ENCODE peak calls at places on chromosomes 1 and 21, in seven cellular contexts. F, H, U, J, O, M and B are unnamed samples.

GRCh38 chr21:38212716-38213115 is 44.1 kb upstream of the KCNJ15 start:
- DNase-seq in M (no peak), U (no peak), J (no peak), F (no peak), H (no peak), O (no peak), B (no peak)

GRCh38 chr21:31366825-31367224 is 22.8 kb upstream of the TIAM1 start:
- DNase-seq in J (peak), M (peak), O (no peak), U (peak), F (no peak), H (peak), B (peak)

GRCh38 chr1:108801101-108801500 is 54.6 kb downstream of the STXBP3 start:
- DNase-seq in U (no peak), M (peak), J (no peak), H (no peak), F (no peak), O (no peak), B (no peak)

GRCh38 chr1:93798301-93798700 is 80.7 kb downstream of the DNTTIP2 start:
- DNase-seq in M (peak), O (no peak), J (peak), F (no peak), U (no peak), H (no peak), B (peak)

GRCh38 chr1:53642607-53643006 is 96.4 kb downstream of the GLIS1 start:
- DNase-seq in H (no peak), J (no peak), M (no peak), O (no peak), F (no peak), U (no peak), B (no peak)

GRCh38 chr1:31064685-31065309 is 720 bp downstream of the PUM1 start:
- DNase-seq in F (peak), O (peak), M (no peak), H (no peak), U (no peak), J (peak), B (peak)

GRCh38 chr1:217469983-217470382 is 160.9 kb downstream of the GPATCH2 start:
- DNase-seq in O (no peak), M (no peak), U (no peak), H (no peak), F (no peak), J (no peak), B (no peak)

GRCh38 chr21:17576080-17576835 is 36.4 kb downstream of the BTG3 start:
- DNase-seq in U (no peak), O (no peak), J (no peak), M (no peak), F (no peak), H (no peak), B (no peak)

GRCh38 chr1:236016782-236017400 is 48.0 kb downstream of the NID1 start:
- DNase-seq in U (no peak), J (peak), M (peak), H (no peak), F (no peak), O (no peak), B (no peak)

GRCh38 chr1:22710688-22711024 is at the start of gene EPHB2:
- DNase-seq in M (peak), O (peak), J (no peak), F (no peak), U (peak), H (peak), B (no peak)

GRCh38 chr1:177023249-177023648 is 141.3 kb downstream of the ASTN1 start:
- DNase-seq in M (no peak), F (no peak), H (peak), U (peak), O (no peak), J (no peak), B (no peak)

GRCh38 chr1:14599173-14599754 is 779 bp downstream of the KAZN start:
- DNase-seq in F (peak), M (no peak), U (peak), J (no peak), H (peak), O (peak), B (peak)

GRCh38 chr1:168920456-168921094 is 185.9 kb upstream of the ATP1B1 start:
- DNase-seq in H (no peak), M (peak), F (no peak), J (peak), U (no peak), O (peak), B (peak)

GRCh38 chr21:36423772-36424433 is 38.7 kb downstream of the CHAF1B start:
- DNase-seq in O (no peak), F (no peak), J (no peak), M (no peak), U (no peak), H (no peak), B (no peak)

GRCh38 chr1:8926707-8927694 is 18.7 kb upstream of the CA6 start:
- DNase-seq in H (no peak), M (no peak), U (no peak), F (no peak), O (no peak), J (no peak), B (no peak)

GRCh38 chr1:109787845-109788605 is 24.3 kb upstream of the EPS8L3 start:
- DNase-seq in H (no peak), M (no peak), J (no peak), U (no peak), O (no peak), F (no peak), B (no peak)

GRCh38 chr1:224880593-224881307 is 48.7 kb upstream of the DNAH14 start:
- DNase-seq in U (no peak), O (no peak), F (no peak), M (no peak), J (no peak), H (no peak), B (no peak)

GRCh38 chr1:32329931-32330466 is 6.0 kb downstream of the MARCKSL1 start:
- DNase-seq in M (no peak), O (no peak), F (no peak), H (no peak), J (no peak), U (no peak), B (no peak)

GRCh38 chr1:185787238-185787637 is 53.0 kb downstream of the HMCN1 start:
- DNase-seq in U (no peak), H (no peak), M (no peak), J (no peak), O (no peak), F (no peak), B (no peak)